ENCODE peak calls at places on chromosomes 6 and 20, in eight cellular contexts. One of them, this sample, is unnamed.
A peak's percentile ranks its signal among the peaks of the same experiment; 100 is the strongest.

GRCh38 chr20:44020406-44021148 is 105.9 kb downstream of the TOX2 start:
- DNase-seq in aorta: no peak
- DNase-seq in trophoblast cell: no peak
- DNase-seq in right atrium auricular region: no peak
- DNase-seq in GM12878: no peak
- DNase-seq in naive thymus-derived CD4-positive, alpha-beta T cell: no peak
- DNase-seq in pancreas: no peak
- DNase-seq in A549: no peak
- DNase-seq in this sample: peak; percentile 68

GRCh38 chr20:5570442-5570841 is 179.8 kb upstream of the SHLD1 start:
- DNase-seq in aorta: no peak
- DNase-seq in trophoblast cell: no peak
- DNase-seq in right atrium auricular region: no peak
- DNase-seq in GM12878: no peak
- DNase-seq in naive thymus-derived CD4-positive, alpha-beta T cell: no peak
- DNase-seq in pancreas: no peak
- DNase-seq in A549: no peak
- DNase-seq in this sample: no peak

GRCh38 chr6:55399331-55399730 is 72.1 kb downstream of the GFRAL start:
- DNase-seq in aorta: no peak
- DNase-seq in trophoblast cell: peak; percentile 62
- DNase-seq in right atrium auricular region: no peak
- DNase-seq in GM12878: no peak
- DNase-seq in naive thymus-derived CD4-positive, alpha-beta T cell: no peak
- DNase-seq in pancreas: no peak
- DNase-seq in A549: no peak
- DNase-seq in this sample: no peak

GRCh38 chr6:83824831-83825230 is 28.3 kb upstream of the RIPPLY2 start:
- DNase-seq in aorta: no peak
- DNase-seq in trophoblast cell: no peak
- DNase-seq in right atrium auricular region: no peak
- DNase-seq in GM12878: no peak
- DNase-seq in naive thymus-derived CD4-positive, alpha-beta T cell: no peak
- DNase-seq in pancreas: no peak
- DNase-seq in A549: no peak
- DNase-seq in this sample: no peak

GRCh38 chr6:8137529-8137939 is 35.2 kb upstream of the EEF1E1 start:
- DNase-seq in aorta: no peak
- DNase-seq in trophoblast cell: no peak
- DNase-seq in right atrium auricular region: no peak
- DNase-seq in GM12878: no peak
- DNase-seq in naive thymus-derived CD4-positive, alpha-beta T cell: no peak
- DNase-seq in pancreas: no peak
- DNase-seq in A549: no peak
- DNase-seq in this sample: no peak

GRCh38 chr6:131049515-131050081 is 13.4 kb downstream of the EPB41L2 start:
- DNase-seq in aorta: no peak
- DNase-seq in trophoblast cell: no peak
- DNase-seq in right atrium auricular region: no peak
- DNase-seq in GM12878: no peak
- DNase-seq in naive thymus-derived CD4-positive, alpha-beta T cell: no peak
- DNase-seq in pancreas: no peak
- DNase-seq in A549: no peak
- DNase-seq in this sample: no peak

GRCh38 chr20:40481743-40482458 is 207.1 kb downstream of the MAFB start:
- DNase-seq in aorta: no peak
- DNase-seq in trophoblast cell: no peak
- DNase-seq in right atrium auricular region: no peak
- DNase-seq in GM12878: no peak
- DNase-seq in naive thymus-derived CD4-positive, alpha-beta T cell: no peak
- DNase-seq in pancreas: no peak
- DNase-seq in A549: no peak
- DNase-seq in this sample: no peak

GRCh38 chr20:35018578-35019371 is 63.1 kb downstream of the MYH7B start:
- DNase-seq in aorta: peak; percentile 36
- DNase-seq in trophoblast cell: no peak
- DNase-seq in right atrium auricular region: peak; percentile 54
- DNase-seq in GM12878: no peak
- DNase-seq in naive thymus-derived CD4-positive, alpha-beta T cell: no peak
- DNase-seq in pancreas: no peak
- DNase-seq in A549: no peak
- DNase-seq in this sample: no peak

GRCh38 chr6:46103437-46103836 is 26.4 kb upstream of the ENPP4 start:
- DNase-seq in aorta: no peak
- DNase-seq in trophoblast cell: no peak
- DNase-seq in right atrium auricular region: no peak
- DNase-seq in GM12878: no peak
- DNase-seq in naive thymus-derived CD4-positive, alpha-beta T cell: no peak
- DNase-seq in pancreas: no peak
- DNase-seq in A549: no peak
- DNase-seq in this sample: no peak

GRCh38 chr20:35618032-35618371 is 2.4 kb downstream of the SPAG4 start:
- DNase-seq in aorta: no peak
- DNase-seq in trophoblast cell: no peak
- DNase-seq in right atrium auricular region: no peak
- DNase-seq in GM12878: no peak
- DNase-seq in naive thymus-derived CD4-positive, alpha-beta T cell: no peak
- DNase-seq in pancreas: no peak
- DNase-seq in A549: no peak
- DNase-seq in this sample: no peak

GRCh38 chr20:54633903-54634302 is 158.5 kb downstream of the DOK5 start:
- DNase-seq in aorta: no peak
- DNase-seq in trophoblast cell: no peak
- DNase-seq in right atrium auricular region: no peak
- DNase-seq in GM12878: peak; percentile 84
- DNase-seq in naive thymus-derived CD4-positive, alpha-beta T cell: no peak
- DNase-seq in pancreas: no peak
- DNase-seq in A549: no peak
- DNase-seq in this sample: no peak

DNA sequence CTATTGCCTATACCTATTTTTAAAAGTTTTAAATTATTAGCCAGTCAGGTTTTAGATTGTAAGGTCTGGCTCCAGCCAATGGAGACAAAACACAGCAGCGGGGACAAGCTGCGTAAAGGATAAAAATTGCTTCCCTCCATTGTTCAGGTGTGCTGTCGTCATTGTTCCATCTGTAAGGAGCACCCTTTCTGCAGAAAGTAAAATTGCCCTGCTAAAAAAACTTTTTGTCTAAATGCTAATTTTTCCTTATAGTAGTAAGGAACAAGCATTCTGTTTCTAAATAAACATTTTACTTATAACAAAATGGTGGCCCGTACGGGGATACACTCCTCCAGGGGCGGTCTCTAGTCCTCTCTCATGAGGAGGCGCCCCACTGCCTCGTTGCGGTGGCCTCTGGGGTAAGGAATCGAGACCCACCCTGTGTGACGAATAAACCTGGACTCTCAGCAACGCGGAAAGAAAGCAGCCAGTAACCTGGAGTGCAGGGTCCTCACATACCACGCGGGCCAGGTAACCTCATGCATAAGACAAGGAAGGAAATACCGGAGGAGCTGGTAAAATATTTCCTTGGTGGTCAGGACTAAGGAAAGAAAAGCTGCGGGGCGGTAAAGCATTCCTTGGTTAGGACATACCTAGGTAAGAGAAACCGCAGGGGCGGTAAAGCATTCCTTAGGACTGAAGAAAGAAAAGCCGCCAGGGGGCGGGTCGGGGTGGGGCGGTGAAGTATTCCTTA is 80.5 kb downstream of the SYTL3 start:
- DNase-seq in aorta: no peak
- DNase-seq in trophoblast cell: peak; percentile 98
- DNase-seq in right atrium auricular region: no peak
- DNase-seq in GM12878: no peak
- DNase-seq in naive thymus-derived CD4-positive, alpha-beta T cell: no peak
- DNase-seq in pancreas: no peak
- DNase-seq in A549: no peak
- DNase-seq in this sample: no peak
- H3K9me3 ChIP-seq in aorta: peaks cover 6% of the 10 kb centered on the region
- H3K9me3 ChIP-seq in trophoblast cell: peaks cover 9% of the 10 kb centered on the region
- H3K9me3 ChIP-seq in right atrium auricular region: no peaks in the 10 kb centered on the region
- H3K9me3 ChIP-seq in GM12878: peaks cover 4% of the 10 kb centered on the region
- H3K9me3 ChIP-seq in naive thymus-derived CD4-positive, alpha-beta T cell: no peaks in the 10 kb centered on the region
- H3K9me3 ChIP-seq in pancreas: no peaks in the 10 kb centered on the region
- H3K9me3 ChIP-seq in A549: peaks cover 10% of the 10 kb centered on the region
- H3K9me3 ChIP-seq in this sample: peaks cover 19% of the 10 kb centered on the region

DNA sequence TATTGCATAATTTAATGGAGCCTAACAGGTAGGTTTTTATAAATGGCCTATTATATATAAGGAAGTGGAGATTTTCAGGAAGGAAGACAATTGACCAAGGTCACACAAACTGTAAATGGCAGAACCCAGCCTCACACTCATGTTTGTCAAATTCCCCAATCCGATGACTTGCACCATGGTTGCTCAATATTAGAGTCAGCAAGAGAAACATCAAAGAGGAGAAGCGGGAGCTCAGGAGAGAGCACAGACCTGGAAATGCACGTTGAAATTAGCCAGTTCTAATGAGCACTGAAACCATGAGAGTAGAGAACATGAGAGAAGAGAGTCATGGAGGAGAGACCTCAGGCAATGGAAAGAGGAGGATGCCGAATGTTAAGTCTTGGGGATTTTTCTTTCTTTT is 13.5 kb upstream of the MLIP start:
- DNase-seq in aorta: no peak
- DNase-seq in trophoblast cell: peak; percentile 70
- DNase-seq in right atrium auricular region: no peak
- DNase-seq in GM12878: no peak
- DNase-seq in naive thymus-derived CD4-positive, alpha-beta T cell: no peak
- DNase-seq in pancreas: no peak
- DNase-seq in A549: no peak
- DNase-seq in this sample: no peak
- H3K27ac ChIP-seq in aorta: no peak overlapping the region
- H3K27ac ChIP-seq in trophoblast cell: no peak overlapping the region
- H3K27ac ChIP-seq in right atrium auricular region: no peak overlapping the region
- H3K27ac ChIP-seq in GM12878: no peak overlapping the region
- H3K27ac ChIP-seq in naive thymus-derived CD4-positive, alpha-beta T cell: no peak overlapping the region
- H3K27ac ChIP-seq in pancreas: no peak overlapping the region
- H3K27ac ChIP-seq in A549: no peak overlapping the region
- H3K27ac ChIP-seq in this sample: no peak overlapping the region

GRCh38 chr6:165345700-165346099 is 36.3 kb upstream of the C6orf118 start:
- DNase-seq in aorta: no peak
- DNase-seq in trophoblast cell: no peak
- DNase-seq in right atrium auricular region: no peak
- DNase-seq in GM12878: no peak
- DNase-seq in naive thymus-derived CD4-positive, alpha-beta T cell: no peak
- DNase-seq in pancreas: no peak
- DNase-seq in A549: no peak
- DNase-seq in this sample: no peak
- H3K9me3 ChIP-seq in aorta: no peaks in the 10 kb centered on the region
- H3K9me3 ChIP-seq in trophoblast cell: peaks cover 5% of the 10 kb centered on the region
- H3K9me3 ChIP-seq in right atrium auricular region: no peaks in the 10 kb centered on the region
- H3K9me3 ChIP-seq in GM12878: no peaks in the 10 kb centered on the region
- H3K9me3 ChIP-seq in naive thymus-derived CD4-positive, alpha-beta T cell: no peaks in the 10 kb centered on the region
- H3K9me3 ChIP-seq in pancreas: no peaks in the 10 kb centered on the region
- H3K9me3 ChIP-seq in A549: peaks cover 2% of the 10 kb centered on the region
- H3K9me3 ChIP-seq in this sample: no peaks in the 10 kb centered on the region

GRCh38 chr6:31654574-31655348 is 933 bp upstream of the APOM start:
- DNase-seq in aorta: no peak
- DNase-seq in trophoblast cell: no peak
- DNase-seq in right atrium auricular region: no peak
- DNase-seq in GM12878: no peak
- DNase-seq in naive thymus-derived CD4-positive, alpha-beta T cell: no peak
- DNase-seq in pancreas: no peak
- DNase-seq in A549: no peak
- DNase-seq in this sample: no peak
- H3K27ac ChIP-seq in aorta: no peak overlapping the region
- H3K27ac ChIP-seq in trophoblast cell: no peak overlapping the region
- H3K27ac ChIP-seq in right atrium auricular region: no peak overlapping the region
- H3K27ac ChIP-seq in GM12878: no peak overlapping the region
- H3K27ac ChIP-seq in naive thymus-derived CD4-positive, alpha-beta T cell: no peak overlapping the region
- H3K27ac ChIP-seq in pancreas: no peak overlapping the region
- H3K27ac ChIP-seq in A549: no peak overlapping the region
- H3K27ac ChIP-seq in this sample: no peak overlapping the region

DNA sequence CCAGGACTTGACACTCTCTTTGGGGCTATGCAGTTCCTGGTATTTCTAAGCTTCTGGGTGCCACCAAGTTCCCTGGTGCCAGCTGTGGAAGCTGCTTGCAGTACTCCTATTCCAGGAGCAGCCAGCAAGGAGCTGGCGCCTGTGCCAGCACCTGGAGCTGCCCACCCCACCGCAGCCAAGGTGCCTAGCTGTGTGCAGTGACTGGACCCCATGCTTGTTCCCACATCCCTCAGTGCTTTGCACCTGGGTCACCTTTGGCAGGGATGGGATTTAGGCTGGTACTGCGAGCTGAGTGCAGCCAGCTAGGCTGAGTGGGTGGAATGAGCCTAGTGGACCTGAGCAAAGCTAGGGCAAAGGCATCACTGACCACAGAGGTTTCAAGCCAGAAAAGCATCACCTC is 1674.9 kb downstream of the HACE1 start:
- DNase-seq in aorta: no peak
- DNase-seq in trophoblast cell: no peak
- DNase-seq in right atrium auricular region: no peak
- DNase-seq in GM12878: no peak
- DNase-seq in naive thymus-derived CD4-positive, alpha-beta T cell: no peak
- DNase-seq in pancreas: no peak
- DNase-seq in A549: no peak
- DNase-seq in this sample: no peak
- H3K9me3 ChIP-seq in aorta: peaks cover 1% of the 10 kb centered on the region
- H3K9me3 ChIP-seq in trophoblast cell: peaks cover 2% of the 10 kb centered on the region
- H3K9me3 ChIP-seq in right atrium auricular region: no peaks in the 10 kb centered on the region
- H3K9me3 ChIP-seq in GM12878: no peaks in the 10 kb centered on the region
- H3K9me3 ChIP-seq in naive thymus-derived CD4-positive, alpha-beta T cell: no peaks in the 10 kb centered on the region
- H3K9me3 ChIP-seq in pancreas: no peaks in the 10 kb centered on the region
- H3K9me3 ChIP-seq in A549: no peaks in the 10 kb centered on the region
- H3K9me3 ChIP-seq in this sample: no peaks in the 10 kb centered on the region

DNA sequence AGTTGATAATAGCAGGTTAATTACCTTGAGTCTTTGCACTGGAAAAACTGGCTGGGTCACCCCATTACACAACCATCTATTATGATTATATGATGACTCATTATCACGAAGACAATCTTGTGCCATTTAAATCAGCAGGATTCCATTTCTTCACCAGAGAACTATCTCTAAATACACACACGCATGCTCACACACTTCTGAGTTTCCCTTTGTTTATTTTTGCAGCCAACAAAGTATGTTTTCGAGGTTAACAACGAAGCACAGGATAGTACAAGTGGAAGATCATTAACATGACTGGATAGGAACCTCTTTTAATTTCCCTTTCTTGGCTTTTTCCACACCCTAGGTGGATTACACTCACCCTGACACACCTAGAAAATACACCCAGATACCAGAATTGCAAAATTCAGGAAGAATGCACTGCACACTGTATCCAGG is 18.9 kb downstream of the PERP start:
- DNase-seq in aorta: no peak
- DNase-seq in trophoblast cell: peak; percentile 91
- DNase-seq in right atrium auricular region: no peak
- DNase-seq in GM12878: no peak
- DNase-seq in naive thymus-derived CD4-positive, alpha-beta T cell: no peak
- DNase-seq in pancreas: no peak
- DNase-seq in A549: peak; percentile 44
- DNase-seq in this sample: no peak
- H3K27ac ChIP-seq in aorta: no peak overlapping the region
- H3K27ac ChIP-seq in trophoblast cell: no peak overlapping the region
- H3K27ac ChIP-seq in right atrium auricular region: no peak overlapping the region
- H3K27ac ChIP-seq in GM12878: no peak overlapping the region
- H3K27ac ChIP-seq in naive thymus-derived CD4-positive, alpha-beta T cell: no peak overlapping the region
- H3K27ac ChIP-seq in pancreas: peak overlapping the region; percentile 71
- H3K27ac ChIP-seq in A549: peak overlapping the region; percentile 92
- H3K27ac ChIP-seq in this sample: peak overlapping the region; percentile 90

GRCh38 chr6:110554966-110555460 is 78.6 kb upstream of the SLC22A16 start:
- DNase-seq in aorta: no peak
- DNase-seq in trophoblast cell: no peak
- DNase-seq in right atrium auricular region: no peak
- DNase-seq in GM12878: no peak
- DNase-seq in naive thymus-derived CD4-positive, alpha-beta T cell: no peak
- DNase-seq in pancreas: no peak
- DNase-seq in A549: no peak
- DNase-seq in this sample: no peak
- H3K9me3 ChIP-seq in aorta: peaks cover 2% of the 10 kb centered on the region
- H3K9me3 ChIP-seq in trophoblast cell: peaks cover 7% of the 10 kb centered on the region
- H3K9me3 ChIP-seq in right atrium auricular region: no peaks in the 10 kb centered on the region
- H3K9me3 ChIP-seq in GM12878: no peaks in the 10 kb centered on the region
- H3K9me3 ChIP-seq in naive thymus-derived CD4-positive, alpha-beta T cell: no peaks in the 10 kb centered on the region
- H3K9me3 ChIP-seq in pancreas: no peaks in the 10 kb centered on the region
- H3K9me3 ChIP-seq in A549: peaks cover 8% of the 10 kb centered on the region
- H3K9me3 ChIP-seq in this sample: no peaks in the 10 kb centered on the region